ENCODE peak calls at places on chromosomes 1 and 21, in eight cellular contexts. One of them, this sample, is unnamed.

GRCh38 chr1:37763791-37764741 is 854 bp downstream of the EPHA10 start:
- DNase-seq in transverse colon: no peak
- DNase-seq in A549: no peak
- DNase-seq in SK-N-SH: peak
- DNase-seq in SJSA1: peak
- DNase-seq in body of pancreas: no peak
- DNase-seq in psoas muscle: no peak
- DNase-seq in adrenal gland: peak
- DNase-seq in this sample: peak

GRCh38 chr1:66996018-66996682 is 57.8 kb downstream of the SLC35D1 start:
- DNase-seq in psoas muscle: no peak
- DNase-seq in body of pancreas: peak
- DNase-seq in adrenal gland: peak
- DNase-seq in SK-N-SH: peak
- DNase-seq in SJSA1: peak
- DNase-seq in A549: peak
- DNase-seq in transverse colon: peak
- DNase-seq in this sample: no peak

GRCh38 chr21:42061195-42061865 is 9.8 kb upstream of the UMODL1 start:
- DNase-seq in psoas muscle: peak
- DNase-seq in adrenal gland: no peak
- DNase-seq in transverse colon: peak
- DNase-seq in SK-N-SH: no peak
- DNase-seq in body of pancreas: peak
- DNase-seq in A549: no peak
- DNase-seq in SJSA1: no peak
- DNase-seq in this sample: no peak

GRCh38 chr1:81558291-81559076 is 242.2 kb upstream of the ADGRL2 start:
- DNase-seq in A549: no peak
- DNase-seq in transverse colon: no peak
- DNase-seq in adrenal gland: no peak
- DNase-seq in SJSA1: no peak
- DNase-seq in SK-N-SH: no peak
- DNase-seq in body of pancreas: no peak
- DNase-seq in psoas muscle: no peak
- DNase-seq in this sample: no peak

GRCh38 chr1:187037973-187038553 is 209.3 kb downstream of the PLA2G4A start:
- DNase-seq in SJSA1: no peak
- DNase-seq in SK-N-SH: no peak
- DNase-seq in A549: no peak
- DNase-seq in transverse colon: no peak
- DNase-seq in psoas muscle: no peak
- DNase-seq in adrenal gland: no peak
- DNase-seq in body of pancreas: no peak
- DNase-seq in this sample: no peak

GRCh38 chr1:110897685-110898084 is 24.7 kb downstream of the CD53 start:
- DNase-seq in SJSA1: no peak
- DNase-seq in adrenal gland: no peak
- DNase-seq in psoas muscle: no peak
- DNase-seq in A549: no peak
- DNase-seq in SK-N-SH: no peak
- DNase-seq in body of pancreas: no peak
- DNase-seq in transverse colon: no peak
- DNase-seq in this sample: no peak

GRCh38 chr1:22789356-22789994 is 78.8 kb downstream of the EPHB2 start:
- DNase-seq in SK-N-SH: no peak
- DNase-seq in psoas muscle: no peak
- DNase-seq in A549: no peak
- DNase-seq in body of pancreas: no peak
- DNase-seq in transverse colon: no peak
- DNase-seq in adrenal gland: no peak
- DNase-seq in SJSA1: no peak
- DNase-seq in this sample: no peak

GRCh38 chr1:185645686-185646085 is 88.5 kb upstream of the HMCN1 start:
- DNase-seq in transverse colon: no peak
- DNase-seq in A549: no peak
- DNase-seq in body of pancreas: no peak
- DNase-seq in adrenal gland: no peak
- DNase-seq in SJSA1: no peak
- DNase-seq in psoas muscle: no peak
- DNase-seq in SK-N-SH: no peak
- DNase-seq in this sample: no peak

GRCh38 chr1:2642131-2642559 is 9.3 kb upstream of the MMEL1 start:
- DNase-seq in SK-N-SH: no peak
- DNase-seq in body of pancreas: no peak
- DNase-seq in adrenal gland: peak
- DNase-seq in A549: no peak
- DNase-seq in psoas muscle: no peak
- DNase-seq in transverse colon: no peak
- DNase-seq in SJSA1: no peak
- DNase-seq in this sample: no peak

GRCh38 chr1:175649416-175649815 is 94.0 kb downstream of the TNR start:
- DNase-seq in transverse colon: no peak
- DNase-seq in body of pancreas: no peak
- DNase-seq in A549: no peak
- DNase-seq in adrenal gland: no peak
- DNase-seq in SJSA1: no peak
- DNase-seq in psoas muscle: no peak
- DNase-seq in SK-N-SH: no peak
- DNase-seq in this sample: no peak

DNA sequence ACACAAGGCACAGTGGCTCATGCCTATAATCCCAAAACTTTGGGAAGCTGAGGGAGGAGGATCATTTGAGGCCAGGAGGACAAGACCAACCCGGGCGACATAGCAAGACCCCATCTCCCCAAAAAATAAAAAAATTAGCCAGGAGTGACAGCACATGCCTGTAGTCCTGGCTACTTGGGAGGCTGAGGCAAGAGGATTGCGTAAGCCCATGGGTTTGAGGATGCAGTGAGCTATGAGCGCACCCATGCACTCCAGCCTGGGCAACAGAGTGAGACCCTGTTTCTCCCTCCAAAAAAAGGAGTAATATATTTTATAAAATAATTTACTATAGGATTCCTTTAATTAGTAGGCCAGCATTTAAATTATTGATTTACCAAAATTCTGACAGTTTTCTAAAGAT is 89.8 kb downstream of the ACBD6 start:
- DNase-seq in SJSA1: no peak
- DNase-seq in transverse colon: no peak
- DNase-seq in A549: no peak
- DNase-seq in body of pancreas: no peak
- DNase-seq in psoas muscle: no peak
- DNase-seq in adrenal gland: no peak
- DNase-seq in SK-N-SH: no peak
- DNase-seq in this sample: no peak
- H3K27ac ChIP-seq in SJSA1: no peak
- H3K27ac ChIP-seq in transverse colon: no peak
- H3K27ac ChIP-seq in A549: no peak
- H3K27ac ChIP-seq in body of pancreas: no peak
- H3K27ac ChIP-seq in psoas muscle: no peak
- H3K27ac ChIP-seq in adrenal gland: no peak
- H3K27ac ChIP-seq in SK-N-SH: no peak
- H3K27ac ChIP-seq in this sample: no peak

GRCh38 chr21:35217504-35218060 is 168.5 kb upstream of the RUNX1 start:
- DNase-seq in adrenal gland: no peak
- DNase-seq in psoas muscle: no peak
- DNase-seq in A549: peak
- DNase-seq in SJSA1: peak
- DNase-seq in transverse colon: no peak
- DNase-seq in body of pancreas: no peak
- DNase-seq in SK-N-SH: no peak
- DNase-seq in this sample: no peak

GRCh38 chr21:35219291-35219690 is 170.2 kb upstream of the RUNX1 start:
- DNase-seq in transverse colon: no peak
- DNase-seq in A549: no peak
- DNase-seq in psoas muscle: no peak
- DNase-seq in body of pancreas: no peak
- DNase-seq in SJSA1: no peak
- DNase-seq in adrenal gland: no peak
- DNase-seq in SK-N-SH: no peak
- DNase-seq in this sample: no peak

GRCh38 chr21:35212393-35213127 is 163.5 kb upstream of the RUNX1 start:
- DNase-seq in psoas muscle: no peak
- DNase-seq in transverse colon: no peak
- DNase-seq in adrenal gland: no peak
- DNase-seq in SK-N-SH: no peak
- DNase-seq in SJSA1: peak
- DNase-seq in body of pancreas: no peak
- DNase-seq in A549: no peak
- DNase-seq in this sample: no peak

GRCh38 chr21:35216966-35217365 is 167.9 kb upstream of the RUNX1 start:
- DNase-seq in transverse colon: no peak
- DNase-seq in body of pancreas: no peak
- DNase-seq in SJSA1: no peak
- DNase-seq in A549: no peak
- DNase-seq in SK-N-SH: no peak
- DNase-seq in psoas muscle: no peak
- DNase-seq in adrenal gland: no peak
- DNase-seq in this sample: no peak

GRCh38 chr21:35215870-35216269 is 166.8 kb upstream of the RUNX1 start:
- DNase-seq in psoas muscle: no peak
- DNase-seq in SK-N-SH: no peak
- DNase-seq in A549: no peak
- DNase-seq in SJSA1: no peak
- DNase-seq in transverse colon: no peak
- DNase-seq in body of pancreas: no peak
- DNase-seq in adrenal gland: no peak
- DNase-seq in this sample: no peak
- H3K27ac ChIP-seq in psoas muscle: no peak
- H3K27ac ChIP-seq in SK-N-SH: no peak
- H3K27ac ChIP-seq in A549: no peak
- H3K27ac ChIP-seq in SJSA1: no peak
- H3K27ac ChIP-seq in transverse colon: no peak
- H3K27ac ChIP-seq in body of pancreas: no peak
- H3K27ac ChIP-seq in adrenal gland: no peak
- H3K27ac ChIP-seq in this sample: no peak

DNA sequence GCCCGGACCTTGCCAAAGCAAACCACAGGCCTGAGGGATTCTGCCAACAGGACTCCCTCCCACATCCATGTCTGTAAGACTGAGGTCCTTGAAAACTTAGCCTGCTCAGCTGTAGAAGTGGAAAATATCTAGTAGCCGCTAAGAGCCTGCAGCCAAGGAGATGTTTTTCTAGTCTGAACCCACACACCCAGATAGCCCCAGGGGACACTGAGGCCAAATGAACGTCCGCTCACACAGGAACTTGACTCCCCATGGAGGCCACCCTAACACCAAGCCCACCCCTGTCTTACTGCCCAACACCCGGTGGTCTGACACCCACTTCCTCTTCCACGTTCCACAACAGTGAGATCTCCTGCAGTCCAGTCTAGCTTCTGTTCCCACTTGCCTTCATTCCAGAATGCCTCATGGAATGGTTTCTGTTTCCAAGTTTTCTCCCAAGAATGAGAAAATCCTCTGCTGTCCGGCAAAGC is 174.8 kb downstream of the PLPP3 start:
- DNase-seq in adrenal gland: no peak
- DNase-seq in transverse colon: no peak
- DNase-seq in A549: no peak
- DNase-seq in SJSA1: peak
- DNase-seq in SK-N-SH: no peak
- DNase-seq in body of pancreas: peak
- DNase-seq in psoas muscle: peak
- DNase-seq in this sample: no peak
- H3K27ac ChIP-seq in adrenal gland: no peak
- H3K27ac ChIP-seq in transverse colon: no peak
- H3K27ac ChIP-seq in A549: no peak
- H3K27ac ChIP-seq in SJSA1: peak
- H3K27ac ChIP-seq in SK-N-SH: no peak
- H3K27ac ChIP-seq in body of pancreas: no peak
- H3K27ac ChIP-seq in psoas muscle: peak
- H3K27ac ChIP-seq in this sample: no peak

GRCh38 chr21:37450385-37451044 is 83.9 kb downstream of the DYRK1A start:
- DNase-seq in adrenal gland: no peak
- DNase-seq in psoas muscle: no peak
- DNase-seq in A549: no peak
- DNase-seq in body of pancreas: no peak
- DNase-seq in SK-N-SH: no peak
- DNase-seq in transverse colon: no peak
- DNase-seq in SJSA1: peak
- DNase-seq in this sample: no peak
- H3K27ac ChIP-seq in adrenal gland: no peak
- H3K27ac ChIP-seq in psoas muscle: peak
- H3K27ac ChIP-seq in A549: peak
- H3K27ac ChIP-seq in body of pancreas: no peak
- H3K27ac ChIP-seq in SK-N-SH: peak
- H3K27ac ChIP-seq in transverse colon: no peak
- H3K27ac ChIP-seq in SJSA1: peak
- H3K27ac ChIP-seq in this sample: no peak

DNA sequence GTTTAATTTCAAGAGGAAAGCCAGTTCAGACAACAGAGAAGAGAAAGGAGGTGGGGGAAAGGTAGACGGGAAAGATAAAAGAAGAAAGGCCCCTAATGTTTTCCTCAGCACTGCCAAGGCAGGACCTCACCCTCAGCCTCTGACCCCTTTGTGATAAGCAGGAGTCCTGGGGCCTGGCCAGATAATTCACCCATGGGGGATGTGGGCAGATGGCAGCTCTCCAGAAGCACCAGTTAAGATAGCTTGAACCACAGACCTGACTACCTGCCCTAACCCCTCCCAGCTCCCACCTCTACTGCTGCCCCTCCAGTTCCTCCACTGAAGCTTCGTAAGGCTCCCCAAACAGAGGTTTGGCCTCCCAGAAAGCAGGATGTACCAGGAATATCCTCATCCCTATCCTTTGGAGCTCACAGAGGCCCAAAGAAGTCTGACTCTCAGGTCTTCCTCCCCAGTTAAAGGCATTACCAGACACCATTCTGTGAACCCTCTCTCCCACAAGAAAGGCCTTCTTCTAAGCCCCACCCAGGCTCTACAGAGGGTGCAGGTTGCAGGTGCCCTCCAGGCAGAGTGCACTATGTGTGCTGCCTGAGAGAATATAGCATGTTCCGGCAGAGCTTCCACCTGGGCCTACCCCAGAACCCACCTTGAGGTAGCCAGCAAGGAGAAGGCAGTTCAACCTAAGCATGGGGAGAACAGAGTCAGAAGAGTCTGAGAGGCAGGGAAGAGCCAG is 9.2 kb upstream of the SNAPIN start:
- DNase-seq in psoas muscle: no peak
- DNase-seq in transverse colon: no peak
- DNase-seq in A549: no peak
- DNase-seq in SJSA1: no peak
- DNase-seq in adrenal gland: no peak
- DNase-seq in body of pancreas: peak
- DNase-seq in SK-N-SH: no peak
- DNase-seq in this sample: no peak
- H3K27ac ChIP-seq in psoas muscle: peak
- H3K27ac ChIP-seq in transverse colon: no peak
- H3K27ac ChIP-seq in A549: no peak
- H3K27ac ChIP-seq in SJSA1: no peak
- H3K27ac ChIP-seq in adrenal gland: no peak
- H3K27ac ChIP-seq in body of pancreas: peak
- H3K27ac ChIP-seq in SK-N-SH: no peak
- H3K27ac ChIP-seq in this sample: peak

This sample was measured in upper lobe of left lung.